ENCODE peak calls at places on chromosomes 7 and 10, in seven cellular contexts. I, Q, N, T, J, S and K are unnamed samples.

GRCh38 chr7:92751902-92752901 is 84.2 kb downstream of the CDK6 start:
- DNase-seq in I (peak), Q (no peak), N (no peak), T (no peak), J (no peak), S (no peak), K (no peak)

GRCh38 chr10:113053091-113053490 is 103.0 kb downstream of the TCF7L2 start:
- DNase-seq in I (no peak), Q (no peak), N (no peak), T (peak), J (no peak), S (no peak), K (no peak)

GRCh38 chr7:94578615-94579014 is 69.0 kb downstream of the CASD1 start:
- DNase-seq in I (no peak), Q (no peak), N (no peak), T (no peak), J (no peak), S (no peak), K (no peak)

GRCh38 chr7:77799078-77799964 is 748 bp downstream of the PHTF2 start:
- DNase-seq in I (no peak), Q (no peak), N (peak), T (peak), J (peak), S (no peak), K (peak)

GRCh38 chr10:21278491-21279216 is 246.8 kb downstream of the SKIDA1 start:
- DNase-seq in I (peak), Q (peak), N (no peak), T (peak), J (peak), S (peak), K (peak)

GRCh38 chr7:125147047-125147446 is 217.4 kb upstream of the POT1 start:
- DNase-seq in I (no peak), Q (no peak), N (no peak), T (no peak), J (no peak), S (no peak), K (no peak)

GRCh38 chr7:45889367-45890067 is 1.2 kb downstream of the IGFBP1 start:
- DNase-seq in I (no peak), Q (no peak), N (no peak), T (no peak), J (no peak), S (no peak), K (no peak)

GRCh38 chr7:44261239-44261638 is 60.5 kb downstream of the YKT6 start:
- DNase-seq in I (no peak), Q (no peak), N (peak), T (no peak), J (no peak), S (no peak), K (no peak)

GRCh38 chr10:97713828-97714400 is 384 bp downstream of the MARVELD1 start:
- DNase-seq in I (no peak), Q (peak), N (peak), T (peak), J (peak), S (peak), K (peak)

GRCh38 chr10:16441106-16441850 is 4.5 kb downstream of the PTER start:
- DNase-seq in I (no peak), Q (no peak), N (no peak), T (no peak), J (no peak), S (no peak), K (no peak)

GRCh38 chr10:78474743-78475142 is 441.1 kb downstream of the RPS24 start:
- DNase-seq in I (no peak), Q (no peak), N (no peak), T (no peak), J (no peak), S (no peak), K (no peak)

GRCh38 chr7:43729924-43730248 is 563 bp upstream of the COA1 start:
- DNase-seq in I (no peak), Q (no peak), N (no peak), T (no peak), J (no peak), S (no peak), K (no peak)

GRCh38 chr7:87934699-87935372 is 785 bp downstream of the ADAM22 start:
- DNase-seq in I (no peak), Q (peak), N (no peak), T (no peak), J (peak), S (peak), K (no peak)

GRCh38 chr10:72170263-72170662 is 45.5 kb upstream of the ANAPC16 start:
- DNase-seq in I (no peak), Q (no peak), N (no peak), T (no peak), J (peak), S (no peak), K (no peak)

GRCh38 chr7:17674956-17675300 is 265.4 kb downstream of the SNX13 start:
- DNase-seq in I (no peak), Q (no peak), N (no peak), T (no peak), J (no peak), S (no peak), K (no peak)